ENCODE peak calls at places on chromosomes 13 and 19, in ten cellular contexts. S is CD4-positive, alpha-beta T cell; K is keratinocyte; Y is stimulated activated CD4-positive, alpha-beta T cell treated with anti-CD3 and anti-CD28 coated beads, Interleukin-12 subunit alpha, Interleukin-12 subunit beta, amount 100 ng/mL, for 24 hours; Q is fibroblast of the aortic adventitia; C is AG20443; Z is heart right ventricle; D is lower leg skin; E is thyroid gland; P is NCI-H146. O is an unnamed sample.

GRCh38 chr13:113091211-113091771 is 14.3 kb upstream of the F7 start:
- DNase-seq in E (no peak), Z (no peak), D (no peak), K (no peak), Q (no peak), S (no peak), C (no peak), P (no peak), Y (no peak), O (no peak)

GRCh38 chr13:114108141-114108761 is 24.2 kb downstream of the RASA3 start:
- DNase-seq in K (no peak), Z (no peak), P (no peak), S (no peak), D (peak; percentile 77), E (no peak), Y (no peak), Q (no peak), C (no peak), O (peak; percentile 6)

GRCh38 chr19:56110515-56111448 is 10.3 kb downstream of the ZNF787 start:
- DNase-seq in E (peak; percentile 58), K (no peak), Y (no peak), S (no peak), P (peak; percentile 82), Z (peak; percentile 65), Q (peak; percentile 34), D (no peak), C (no peak), O (no peak)

GRCh38 chr19:52269338-52270261 is at the start of gene ZNF766:
- DNase-seq in E (peak; percentile 99), K (peak; percentile 48), S (peak; percentile 98), C (peak; percentile 99), Q (peak; percentile 93), Y (peak; percentile 94), Z (peak; percentile 98), P (peak; percentile 98), D (peak; percentile 100), O (peak; percentile 99)

GRCh38 chr19:34308381-34309367 is 54.3 kb downstream of the GARRE1 start:
- DNase-seq in C (peak; percentile 28), Z (no peak), E (no peak), S (no peak), P (no peak), Q (no peak), Y (no peak), D (no peak), K (no peak), O (no peak)

GRCh38 chr13:91405240-91405639 is 6.8 kb downstream of the GPC5 start:
- DNase-seq in Y (no peak), S (no peak), K (no peak), D (no peak), C (no peak), Q (no peak), P (no peak), E (no peak), Z (no peak), O (no peak)

GRCh38 chr19:41801682-41802317 is 5.4 kb downstream of the CEACAM3 start:
- DNase-seq in K (no peak), D (no peak), S (no peak), Z (no peak), E (no peak), P (no peak), Y (no peak), Q (no peak), C (no peak), O (peak; percentile 35)

GRCh38 chr19:15418112-15418587 is 638 bp downstream of the AKAP8L start:
- DNase-seq in Z (no peak), S (no peak), E (peak; percentile 51), Y (no peak), P (peak; percentile 88), C (peak; percentile 30), Q (peak; percentile 18), K (no peak), D (no peak), O (no peak)

GRCh38 chr19:54460230-54461005 is 3.2 kb downstream of the LENG9 start:
- DNase-seq in Q (no peak), P (no peak), Z (no peak), K (no peak), E (no peak), S (no peak), D (no peak), Y (no peak), C (no peak), O (no peak)

GRCh38 chr13:36418022-36418805 is 14.1 kb upstream of the CCNA1 start:
- DNase-seq in D (no peak), Y (no peak), Q (peak; percentile 89), C (no peak), P (peak; percentile 15), E (no peak), Z (no peak), K (no peak), S (no peak), O (no peak)

GRCh38 chr19:55836340-55836739 is at the start of gene NLRP4:
- DNase-seq in P (peak; percentile 32), D (no peak), Y (no peak), S (no peak), E (no peak), C (no peak), K (no peak), Z (no peak), Q (no peak), O (no peak)

O was measured in ascending aorta.